ENCODE peak calls at places on chromosomes 5 and 9, in five cellular contexts. T is brain microvascular endothelial cell, B is cardiac muscle cell, O is right lobe of liver, C is HepG2. R is an unnamed sample.

GRCh38 chr5:1056611-1057484 is 48.2 kb downstream of the NKD2 start:
- DNase-seq in T (no peak), B (no peak), O (peak; percentile 10), C (no peak), R (no peak)

GRCh38 chr5:147906326-147907095 is at the start of gene C5orf46:
- DNase-seq in T (peak; percentile 53), B (no peak), O (no peak), C (peak; percentile 46), R (no peak)

GRCh38 chr5:180599981-180600553 is 8.8 kb upstream of the SCGB3A1 start:
- DNase-seq in T (no peak), B (no peak), O (no peak), C (no peak), R (no peak)

GRCh38 chr9:120970249-120970648 is 43.7 kb upstream of the TRAF1 start:
- DNase-seq in T (no peak), B (no peak), O (no peak), C (peak; percentile 20), R (no peak)

GRCh38 chr5:33023649-33024048 is 312.5 kb downstream of the NPR3 start:
- DNase-seq in T (no peak), B (no peak), O (no peak), C (no peak), R (no peak)

GRCh38 chr9:79189511-79189924 is 382.2 kb upstream of the TLE4 start:
- DNase-seq in T (peak; percentile 77), B (no peak), O (no peak), C (no peak), R (no peak)

GRCh38 chr9:5524090-5524489 is 13.8 kb downstream of the PDCD1LG2 start:
- DNase-seq in T (no peak), B (no peak), O (no peak), C (no peak), R (no peak)

GRCh38 chr5:73031839-73032238 is 76.0 kb downstream of the FCHO2 start:
- DNase-seq in T (peak; percentile 91), B (peak; percentile 24), O (no peak), C (no peak), R (no peak)

GRCh38 chr9:113255431-113255830 is 19.9 kb downstream of the CDC26 start:
- DNase-seq in T (no peak), B (no peak), O (no peak), C (no peak), R (no peak)

GRCh38 chr5:170347022-170347421 is 42.1 kb downstream of the KCNMB1 start:
- DNase-seq in T (no peak), B (no peak), O (no peak), C (no peak), R (no peak)

GRCh38 chr9:115261656-115262081 is 143.7 kb upstream of the TNC start:
- DNase-seq in T (no peak), B (no peak), O (no peak), C (no peak), R (no peak)

GRCh38 chr5:59724482-59725392 is 168.8 kb downstream of the PDE4D start:
- DNase-seq in T (peak; percentile 34), B (peak; percentile 60), O (no peak), C (peak; percentile 15), R (no peak)

GRCh38 chr5:179454354-179454753 is 96.0 kb upstream of the RUFY1 start:
- DNase-seq in T (no peak), B (no peak), O (no peak), C (no peak), R (no peak)

GRCh38 chr5:105868038-105868775 is 1802.5 kb downstream of the EFNA5 start:
- DNase-seq in T (no peak), B (no peak), O (no peak), C (no peak), R (no peak)

GRCh38 chr5:101721543-101721942 is 574.5 kb downstream of the SLCO4C1 start:
- DNase-seq in T (no peak), B (no peak), O (no peak), C (no peak), R (no peak)

GRCh38 chr5:108763222-108763864 is 15.6 kb downstream of the FER start:
- DNase-seq in T (no peak), B (no peak), O (no peak), C (no peak), R (no peak)

GRCh38 chr9:133677126-133678010 is 41.2 kb downstream of the DBH start:
- DNase-seq in T (no peak), B (no peak), O (no peak), C (no peak), R (no peak)

DNA sequence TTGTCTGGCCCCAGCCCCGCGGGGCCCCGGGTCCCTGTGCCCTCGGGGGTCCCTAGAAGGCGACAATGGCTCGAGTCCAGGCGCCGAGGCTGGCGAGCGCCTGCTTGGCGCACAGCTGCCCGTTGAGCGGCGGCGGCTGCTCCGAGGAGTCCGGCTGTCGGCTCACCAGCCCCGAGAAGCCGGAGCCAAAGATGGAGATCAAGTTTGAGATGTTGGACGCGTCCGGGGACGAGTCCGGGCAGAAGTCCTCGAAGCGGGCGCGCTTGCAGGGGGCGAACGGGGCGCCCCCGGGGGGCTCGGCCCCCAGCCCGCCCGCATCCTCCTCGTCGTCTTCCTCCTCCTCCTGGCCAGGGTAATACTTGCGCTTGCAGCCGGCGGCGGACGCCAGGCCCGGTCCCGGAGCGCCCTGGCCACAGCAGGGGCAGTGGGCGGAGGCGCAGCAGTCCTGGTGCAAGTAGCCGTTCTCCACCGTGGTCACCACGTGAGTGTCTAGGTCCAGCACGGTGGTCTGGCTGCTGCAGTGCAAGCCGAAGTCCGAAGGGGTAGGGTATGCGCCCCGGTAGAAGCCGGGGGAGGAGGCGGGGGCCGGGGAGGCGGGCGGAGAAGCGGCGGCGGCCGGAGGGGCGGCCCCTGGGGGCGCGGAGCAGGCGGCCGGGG is 1.1 kb downstream of the IER5L start:
- DNase-seq in T (peak; percentile 20), B (peak; percentile 65), O (peak; percentile 59), C (no peak), R (no peak)
- H3K27ac ChIP-seq in T (peak overlapping the region; percentile 97), B (peak overlapping the region; percentile 78), O (peak overlapping the region; percentile 99), C (peak overlapping the region; percentile 82), R (peak overlapping the region; percentile 97)

GRCh38 chr5:39699164-39699563 is 274.4 kb upstream of the DAB2 start:
- DNase-seq in T (no peak), B (no peak), O (no peak), C (no peak), R (no peak)

GRCh38 chr5:39700523-39700922 is 275.7 kb upstream of the DAB2 start:
- DNase-seq in T (no peak), B (no peak), O (no peak), C (no peak), R (no peak)

GRCh38 chr5:39696672-39697398 is 272.1 kb upstream of the DAB2 start:
- DNase-seq in T (no peak), B (no peak), O (no peak), C (no peak), R (no peak)

GRCh38 chr5:39702928-39703327 is 278.1 kb upstream of the DAB2 start:
- DNase-seq in T (no peak), B (no peak), O (no peak), C (no peak), R (no peak)

GRCh38 chr5:39697891-39698290 is 273.1 kb upstream of the DAB2 start:
- DNase-seq in T (no peak), B (no peak), O (no peak), C (no peak), R (no peak)
- TF ChIP-seq CTCF in T (no peak), B (no peak), O (no peak), C (no peak), R (no peak)

DNA sequence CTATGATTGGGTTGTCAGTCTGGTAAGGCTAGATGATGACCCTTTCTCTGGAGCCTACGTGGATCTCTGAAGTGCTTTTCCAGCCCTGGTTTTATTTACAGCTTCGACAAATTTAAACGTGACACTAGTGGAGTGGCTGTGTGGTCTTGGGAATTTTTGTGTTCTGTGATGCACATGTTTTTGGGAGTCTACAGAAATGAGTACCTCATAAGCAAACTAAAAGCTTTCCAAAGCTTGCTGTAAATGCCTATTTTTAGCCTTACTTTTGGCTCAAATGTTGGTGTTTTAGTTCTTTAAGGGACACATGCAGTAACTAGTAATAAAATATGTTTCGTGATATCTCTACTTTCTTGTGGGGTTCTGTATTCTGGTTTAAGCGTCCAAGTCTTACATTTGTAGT is 3.3 kb downstream of the LARP1 start:
- DNase-seq in T (no peak), B (no peak), O (no peak), C (no peak), R (no peak)
- H3K4me3 ChIP-seq in T (peak overlapping the region; percentile 39), B (no peak overlapping the region), O (no peak overlapping the region), C (peak overlapping the region; percentile 52), R (peak overlapping the region; percentile 47)

GRCh38 chr5:160418561-160419457 is at the start of gene SLU7:
- DNase-seq in T (peak; percentile 96), B (peak; percentile 96), O (peak; percentile 92), C (peak; percentile 90), R (peak; percentile 88)
- H3K27ac ChIP-seq in T (peak within 1 kb of the TSS; percentile 95), B (peak within 1 kb of the TSS; percentile 76), O (peak within 1 kb of the TSS; percentile 88), C (peak within 1 kb of the TSS; percentile 80), R (peak within 1 kb of the TSS; percentile 93)

DNA sequence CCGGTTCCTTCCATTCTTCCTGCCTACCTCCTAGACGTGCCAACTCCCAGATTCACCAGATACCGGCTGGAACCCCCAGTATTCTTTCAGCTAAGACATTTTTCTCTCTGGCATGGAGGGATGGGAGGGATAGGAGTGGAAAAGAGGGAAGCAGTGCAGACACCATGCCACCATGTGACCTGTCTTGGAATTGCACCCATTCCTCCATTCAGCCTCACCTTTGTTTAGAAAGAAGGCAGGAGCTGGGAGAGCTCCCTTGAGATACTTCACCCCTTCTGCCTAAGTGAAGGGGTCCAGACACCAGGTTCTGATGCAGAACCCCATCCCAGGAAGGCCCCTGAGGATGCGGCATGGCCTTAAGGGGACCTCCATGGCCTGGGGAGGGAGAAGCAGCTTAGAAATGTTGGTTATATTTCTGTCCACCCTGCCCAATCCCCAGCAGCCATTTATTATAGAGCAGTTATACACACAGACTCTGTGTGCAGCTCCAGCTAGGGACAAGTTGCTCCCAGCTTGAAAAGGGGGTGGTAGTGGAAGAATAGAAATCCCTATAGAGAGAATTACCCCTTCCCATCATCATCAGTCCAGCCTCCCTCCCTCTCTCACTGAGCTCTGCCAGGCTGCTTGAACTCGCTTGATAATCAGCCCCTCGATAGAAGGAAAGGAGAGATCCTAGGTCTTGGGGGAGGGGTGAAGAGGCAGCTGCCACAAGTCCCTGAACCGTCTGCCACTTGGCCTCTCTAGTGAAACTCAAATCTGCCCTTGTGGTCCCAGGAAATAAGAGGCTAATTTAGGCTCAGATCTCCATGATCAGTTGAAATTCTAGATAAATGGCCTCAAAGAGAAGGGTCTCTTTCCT is 5.1 kb downstream of the DNAJB5 start:
- DNase-seq in T (no peak), B (peak; percentile 59), O (no peak), C (peak; percentile 38), R (no peak)
- TF ChIP-seq CTCF in T (peak; percentile 85), B (peak; percentile 71), O (peak; percentile 22), C (peak; percentile 69), R (peak; percentile 51)

GRCh38 chr5:35859101-35859661 is 2.5 kb downstream of the IL7R start:
- DNase-seq in T (no peak), B (no peak), O (no peak), C (no peak), R (no peak)
- H3K4me3 ChIP-seq in T (no peak overlapping the region), B (no peak overlapping the region), O (no peak overlapping the region), C (no peak overlapping the region), R (no peak overlapping the region)